ENCODE peak calls at places on chromosome 9, in six cellular contexts. One of them, this sample, is unnamed.

GRCh38 chr9:33228606-33229005 is 11.4 kb upstream of the SPINK4 start:
- DNase-seq in neuronal stem cell: no peak
- DNase-seq in H1: no peak
- DNase-seq in IMR-90: no peak
- DNase-seq in H9: no peak
- DNase-seq in trophoblast cell: no peak
- DNase-seq in this sample: no peak

GRCh38 chr9:75111019-75111622 is 22.8 kb downstream of the OSTF1 start:
- DNase-seq in neuronal stem cell: no peak
- DNase-seq in H1: no peak
- DNase-seq in IMR-90: no peak
- DNase-seq in H9: no peak
- DNase-seq in trophoblast cell: no peak
- DNase-seq in this sample: no peak

GRCh38 chr9:134375430-134376385 is 49.5 kb downstream of the RXRA start:
- DNase-seq in neuronal stem cell: no peak
- DNase-seq in H1: no peak
- DNase-seq in IMR-90: no peak
- DNase-seq in H9: no peak
- DNase-seq in trophoblast cell: peak
- DNase-seq in this sample: peak

GRCh38 chr9:32398207-32398606 is 13.8 kb downstream of the ACO1 start:
- DNase-seq in neuronal stem cell: no peak
- DNase-seq in H1: no peak
- DNase-seq in IMR-90: peak
- DNase-seq in H9: no peak
- DNase-seq in trophoblast cell: no peak
- DNase-seq in this sample: peak

GRCh38 chr9:76510041-76510440 is 51.1 kb downstream of the GCNT1 start:
- DNase-seq in neuronal stem cell: no peak
- DNase-seq in H1: no peak
- DNase-seq in IMR-90: peak
- DNase-seq in H9: no peak
- DNase-seq in trophoblast cell: no peak
- DNase-seq in this sample: no peak

GRCh38 chr9:34382879-34383278 is 6.2 kb upstream of the MYORG start:
- DNase-seq in neuronal stem cell: no peak
- DNase-seq in H1: no peak
- DNase-seq in IMR-90: no peak
- DNase-seq in H9: no peak
- DNase-seq in trophoblast cell: no peak
- DNase-seq in this sample: no peak

GRCh38 chr9:98709968-98710965 is 1.5 kb upstream of the GABBR2 start:
- DNase-seq in neuronal stem cell: no peak
- DNase-seq in H1: no peak
- DNase-seq in IMR-90: peak
- DNase-seq in H9: peak
- DNase-seq in trophoblast cell: no peak
- DNase-seq in this sample: peak

GRCh38 chr9:34254966-34255825 is 73.9 kb downstream of the KIF24 start:
- DNase-seq in neuronal stem cell: no peak
- DNase-seq in H1: no peak
- DNase-seq in IMR-90: peak
- DNase-seq in H9: no peak
- DNase-seq in trophoblast cell: no peak
- DNase-seq in this sample: peak

GRCh38 chr9:26170224-26170623 is 492.0 kb upstream of the TUSC1 start:
- DNase-seq in neuronal stem cell: no peak
- DNase-seq in H1: no peak
- DNase-seq in IMR-90: no peak
- DNase-seq in H9: no peak
- DNase-seq in trophoblast cell: no peak
- DNase-seq in this sample: peak

GRCh38 chr9:133726401-133727276 is 11.5 kb downstream of the SARDH start:
- DNase-seq in neuronal stem cell: no peak
- DNase-seq in H1: no peak
- DNase-seq in IMR-90: peak
- DNase-seq in H9: peak
- DNase-seq in trophoblast cell: peak
- DNase-seq in this sample: peak

GRCh38 chr9:22008662-22009562 is at the start of gene CDKN2B:
- DNase-seq in neuronal stem cell: peak
- DNase-seq in H1: no peak
- DNase-seq in IMR-90: peak
- DNase-seq in H9: peak
- DNase-seq in trophoblast cell: peak
- DNase-seq in this sample: peak

GRCh38 chr9:137279741-137280477 is 2.4 kb downstream of the TOR4A start:
- DNase-seq in neuronal stem cell: no peak
- DNase-seq in H1: no peak
- DNase-seq in IMR-90: no peak
- DNase-seq in H9: peak
- DNase-seq in trophoblast cell: no peak
- DNase-seq in this sample: no peak

GRCh38 chr9:134306583-134307222 is 19.6 kb upstream of the RXRA start:
- DNase-seq in neuronal stem cell: no peak
- DNase-seq in H1: no peak
- DNase-seq in IMR-90: no peak
- DNase-seq in H9: no peak
- DNase-seq in trophoblast cell: no peak
- DNase-seq in this sample: no peak

GRCh38 chr9:98128316-98128715 is 9.3 kb upstream of the TRIM14 start:
- DNase-seq in neuronal stem cell: no peak
- DNase-seq in H1: no peak
- DNase-seq in IMR-90: no peak
- DNase-seq in H9: no peak
- DNase-seq in trophoblast cell: no peak
- DNase-seq in this sample: no peak

GRCh38 chr9:127065592-127065991 is 56.8 kb downstream of the ANGPTL2 start:
- DNase-seq in neuronal stem cell: no peak
- DNase-seq in H1: no peak
- DNase-seq in IMR-90: peak
- DNase-seq in H9: no peak
- DNase-seq in trophoblast cell: no peak
- DNase-seq in this sample: peak

GRCh38 chr9:114102484-114102883 is 3.4 kb upstream of the KIF12 start:
- DNase-seq in neuronal stem cell: no peak
- DNase-seq in H1: no peak
- DNase-seq in IMR-90: no peak
- DNase-seq in H9: no peak
- DNase-seq in trophoblast cell: no peak
- DNase-seq in this sample: no peak

GRCh38 chr9:14313951-14314423 is at the start of gene NFIB:
- DNase-seq in neuronal stem cell: no peak
- DNase-seq in H1: no peak
- DNase-seq in IMR-90: peak
- DNase-seq in H9: peak
- DNase-seq in trophoblast cell: peak
- DNase-seq in this sample: peak

GRCh38 chr9:26504057-26504456 is 388.5 kb downstream of the CAAP1 start:
- DNase-seq in neuronal stem cell: no peak
- DNase-seq in H1: no peak
- DNase-seq in IMR-90: no peak
- DNase-seq in H9: no peak
- DNase-seq in trophoblast cell: no peak
- DNase-seq in this sample: no peak

GRCh38 chr9:104748359-104749031 is 1.0 kb downstream of the NIPSNAP3A start:
- DNase-seq in neuronal stem cell: no peak
- DNase-seq in H1: no peak
- DNase-seq in IMR-90: peak
- DNase-seq in H9: no peak
- DNase-seq in trophoblast cell: no peak
- DNase-seq in this sample: peak

GRCh38 chr9:91676042-91676441 is 252.4 kb upstream of the NFIL3 start:
- DNase-seq in neuronal stem cell: no peak
- DNase-seq in H1: no peak
- DNase-seq in IMR-90: no peak
- DNase-seq in H9: no peak
- DNase-seq in trophoblast cell: no peak
- DNase-seq in this sample: no peak

GRCh38 chr9:87950765-87951488 is 23.4 kb downstream of the CDK20 start:
- DNase-seq in neuronal stem cell: peak
- DNase-seq in H1: no peak
- DNase-seq in IMR-90: peak
- DNase-seq in H9: no peak
- DNase-seq in trophoblast cell: peak
- DNase-seq in this sample: peak

GRCh38 chr9:96169488-96169887 is 132.5 kb downstream of the HSD17B3 start:
- DNase-seq in neuronal stem cell: peak
- DNase-seq in H1: peak
- DNase-seq in IMR-90: peak
- DNase-seq in H9: peak
- DNase-seq in trophoblast cell: no peak
- DNase-seq in this sample: peak
- H3K14ac ChIP-seq in neuronal stem cell: no peak
- H3K14ac ChIP-seq in H1: no peak
- H3K14ac ChIP-seq in IMR-90: no peak
- H3K14ac ChIP-seq in H9: no peak
- H3K14ac ChIP-seq in trophoblast cell: peak
- H3K14ac ChIP-seq in this sample: no peak

GRCh38 chr9:115944166-115944948 is 209.2 kb upstream of the PAPPA start:
- DNase-seq in neuronal stem cell: no peak
- DNase-seq in H1: no peak
- DNase-seq in IMR-90: peak
- DNase-seq in H9: peak
- DNase-seq in trophoblast cell: peak
- DNase-seq in this sample: peak
- H2BK5ac ChIP-seq in neuronal stem cell: no peak
- H2BK5ac ChIP-seq in H1: peak
- H2BK5ac ChIP-seq in IMR-90: peak
- H2BK5ac ChIP-seq in H9: no peak
- H2BK5ac ChIP-seq in trophoblast cell: peak
- H2BK5ac ChIP-seq in this sample: peak

GRCh38 chr9:19409406-19410194 is 791 bp downstream of the ACER2 start:
- DNase-seq in neuronal stem cell: no peak
- DNase-seq in H1: no peak
- DNase-seq in IMR-90: no peak
- DNase-seq in H9: peak
- DNase-seq in trophoblast cell: peak
- DNase-seq in this sample: peak
- H3K23ac ChIP-seq in neuronal stem cell: no peak
- H3K23ac ChIP-seq in H1: no peak
- H3K23ac ChIP-seq in IMR-90: peak
- H3K23ac ChIP-seq in H9: no peak
- H3K23ac ChIP-seq in trophoblast cell: no peak
- H3K23ac ChIP-seq in this sample: no peak

DNA sequence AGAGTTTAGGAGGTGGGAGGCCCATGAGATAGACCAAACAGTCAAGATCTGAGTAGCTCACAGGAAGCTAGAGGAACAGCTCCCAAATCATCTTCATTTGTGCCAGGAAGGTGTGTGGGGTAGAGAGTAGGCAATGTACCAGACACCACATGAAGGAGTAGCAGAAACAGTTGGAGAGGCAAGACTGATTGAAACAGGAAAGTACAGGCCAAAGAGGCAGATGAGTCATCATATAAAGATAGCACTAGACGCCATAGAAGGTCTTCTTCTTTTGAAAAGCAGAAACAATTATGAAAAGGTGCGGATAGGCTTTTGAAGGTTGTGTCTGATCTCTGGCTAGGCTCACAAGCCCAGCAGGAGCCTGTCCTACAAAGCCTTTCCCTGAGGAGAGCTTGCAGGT is 62.7 kb upstream of the PALM2AKAP2 start:
- DNase-seq in neuronal stem cell: no peak
- DNase-seq in H1: no peak
- DNase-seq in IMR-90: peak
- DNase-seq in H9: no peak
- DNase-seq in trophoblast cell: no peak
- DNase-seq in this sample: peak
- H3K14ac ChIP-seq in neuronal stem cell: no peak
- H3K14ac ChIP-seq in H1: no peak
- H3K14ac ChIP-seq in IMR-90: peak
- H3K14ac ChIP-seq in H9: no peak
- H3K14ac ChIP-seq in trophoblast cell: no peak
- H3K14ac ChIP-seq in this sample: no peak